ENCODE peak calls at places on chromosomes 3 and 15, in four cellular contexts. R, D, Y and L are unnamed samples.

GRCh38 chr15:42137461-42138261 is 18.8 kb downstream of the PLA2G4F start:
- DNase-seq in R (no peak), D (no peak), Y (peak), L (peak)

GRCh38 chr3:78221300-78221699 is 1181.4 kb downstream of the ROBO2 start:
- DNase-seq in R (no peak), D (no peak), Y (no peak), L (peak)

GRCh38 chr15:41695750-41696436 is 35.7 kb downstream of the MGA start:
- DNase-seq in R (peak), D (peak), Y (peak), L (peak)

GRCh38 chr3:71062037-71062919 is 521.2 kb downstream of the FOXP1 start:
- DNase-seq in R (no peak), D (no peak), Y (no peak), L (no peak)

GRCh38 chr3:70242297-70242868 is 70.1 kb downstream of the MDFIC2 start:
- DNase-seq in R (no peak), D (no peak), Y (no peak), L (no peak)

GRCh38 chr3:30354972-30355371 is 251.4 kb upstream of the TGFBR2 start:
- DNase-seq in R (no peak), D (no peak), Y (peak), L (no peak)

GRCh38 chr3:57068437-57069089 is 8.1 kb downstream of the SPATA12 start:
- DNase-seq in R (peak), D (peak), Y (no peak), L (no peak)

GRCh38 chr3:165903885-165904284 is 66.7 kb upstream of the BCHE start:
- DNase-seq in R (no peak), D (no peak), Y (no peak), L (no peak)

GRCh38 chr15:46848704-46849103 is 868.6 kb upstream of the SEMA6D start:
- DNase-seq in R (no peak), D (no peak), Y (no peak), L (no peak)

GRCh38 chr3:113241292-113242033 is 30.1 kb downstream of the BOC start:
- DNase-seq in R (no peak), D (no peak), Y (no peak), L (no peak)

GRCh38 chr3:124845406-124845805 is 41.8 kb downstream of the ITGB5 start:
- DNase-seq in R (no peak), D (no peak), Y (no peak), L (no peak)

GRCh38 chr3:110774496-110775265 is 296.9 kb upstream of the NECTIN3 start:
- DNase-seq in R (no peak), D (no peak), Y (no peak), L (no peak)

GRCh38 chr3:23341147-23341838 is 138.2 kb downstream of the UBE2E2 start:
- DNase-seq in R (no peak), D (peak), Y (no peak), L (no peak)

GRCh38 chr3:139762307-139762706 is 84.5 kb upstream of the NMNAT3 start:
- DNase-seq in R (no peak), D (no peak), Y (no peak), L (no peak)

GRCh38 chr3:46665763-46666470 is 27.6 kb downstream of the ALS2CL start:
- DNase-seq in R (no peak), D (no peak), Y (no peak), L (no peak)

DNA sequence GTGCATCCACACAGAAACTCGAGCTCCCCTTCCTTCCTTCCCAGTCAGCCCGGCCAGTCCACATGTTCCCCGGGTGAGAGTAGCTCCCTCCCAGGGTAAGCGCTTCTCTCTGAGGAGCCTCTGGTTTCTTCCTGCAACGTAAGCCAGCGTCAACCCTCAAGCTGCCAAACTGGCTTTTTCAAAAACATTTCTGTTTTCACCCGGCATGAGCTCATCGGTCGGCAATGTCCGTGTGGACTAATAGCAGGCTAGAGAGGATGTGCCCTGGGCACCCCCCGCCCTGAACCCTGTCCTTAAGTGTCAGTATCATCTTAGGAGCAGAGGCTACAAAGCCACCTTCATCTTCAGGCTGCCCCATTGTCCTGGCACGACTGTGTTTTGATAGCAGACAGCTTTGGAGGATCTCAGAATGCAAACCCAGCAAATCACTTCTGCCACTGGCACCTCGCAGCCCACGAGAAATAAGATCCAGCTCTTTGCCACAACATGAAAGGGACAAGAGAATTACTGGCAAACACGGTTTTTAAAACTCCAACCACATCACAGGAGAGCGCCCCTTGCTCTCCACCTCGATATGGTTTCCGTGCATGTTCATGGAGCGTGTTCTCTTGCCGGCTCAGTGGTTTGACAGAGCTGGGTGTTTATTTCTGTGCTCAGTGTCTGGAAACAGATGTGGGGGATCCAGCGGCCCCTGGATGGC is 9.9 kb downstream of the ALDH1A3 start:
- DNase-seq in R (no peak), D (no peak), Y (no peak), L (no peak)
- TF ChIP-seq SP1 in R (no peak), D (no peak), Y (no peak), L (no peak)

DNA sequence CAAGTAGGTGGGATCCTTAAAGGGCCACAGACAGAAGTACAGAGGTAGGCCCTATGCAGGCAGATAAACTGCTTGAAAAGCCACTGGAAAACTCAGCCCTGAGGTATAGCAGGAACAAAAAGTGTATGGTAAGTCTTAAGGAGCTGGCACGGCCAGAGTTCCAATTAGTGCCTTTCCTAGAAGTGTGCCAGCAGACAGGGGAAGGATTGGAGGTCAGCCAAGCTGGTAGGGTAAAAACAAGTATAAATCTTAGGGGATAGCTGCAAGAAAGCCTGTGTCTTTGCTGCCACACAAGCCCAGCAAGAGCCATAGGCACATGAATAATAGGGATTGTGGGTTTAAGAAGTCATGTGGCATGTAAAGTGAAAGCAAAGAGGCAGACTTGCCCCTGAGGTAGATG is 582.5 kb downstream of the PLOD2 start:
- DNase-seq in R (no peak), D (no peak), Y (no peak), L (no peak)
- TF ChIP-seq TARDBP in R (no peak), D (no peak), Y (no peak), L (no peak)

GRCh38 chr3:4634894-4635293 is 141.7 kb downstream of the ITPR1 start:
- DNase-seq in R (no peak), D (no peak), Y (no peak), L (no peak)

GRCh38 chr3:4629095-4630007 is 136.2 kb downstream of the ITPR1 start:
- DNase-seq in R (no peak), D (no peak), Y (no peak), L (no peak)

GRCh38 chr3:4627651-4628375 is 134.7 kb downstream of the ITPR1 start:
- DNase-seq in R (no peak), D (no peak), Y (no peak), L (no peak)

GRCh38 chr3:4637265-4637664 is 144.1 kb downstream of the ITPR1 start:
- DNase-seq in R (no peak), D (no peak), Y (no peak), L (no peak)

GRCh38 chr3:4633078-4634004 is 140.2 kb downstream of the ITPR1 start:
- DNase-seq in R (peak), D (peak), Y (peak), L (peak)
- TF ChIP-seq SP1 in R (no peak), D (no peak), Y (no peak), L (no peak)

DNA sequence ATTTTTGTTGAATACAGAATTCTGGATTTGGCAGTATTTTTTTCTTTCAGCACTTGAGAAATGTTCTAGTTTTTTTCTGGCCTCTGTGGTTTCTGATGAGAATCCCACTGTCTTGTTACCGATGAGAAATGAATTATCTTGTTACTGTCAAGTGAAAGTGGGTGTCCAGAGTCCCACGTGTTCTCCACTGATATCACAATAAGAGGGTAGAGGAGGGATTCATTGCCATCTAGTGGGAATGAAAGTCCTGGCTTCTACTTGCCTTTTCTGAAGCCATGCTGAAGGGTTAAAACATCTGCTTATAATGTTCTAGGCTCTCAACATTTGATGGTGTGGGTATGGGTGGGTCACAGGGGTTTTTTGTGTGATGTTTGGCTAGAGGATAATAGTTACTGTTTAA is 66.1 kb downstream of the SEC22A start:
- DNase-seq in R (no peak), D (no peak), Y (no peak), L (no peak)
- TF ChIP-seq TARDBP in R (no peak), D (no peak), Y (no peak), L (no peak)

GRCh38 chr3:128482175-128482856 is 10.7 kb downstream of the GATA2 start:
- DNase-seq in R (no peak), D (no peak), Y (no peak), L (no peak)

GRCh38 chr3:128482857-128483656 is 9.9 kb downstream of the GATA2 start:
- DNase-seq in R (peak), D (no peak), Y (no peak), L (no peak)

GRCh38 chr3:128484404-128485282 is 8.4 kb downstream of the GATA2 start:
- DNase-seq in R (no peak), D (no peak), Y (no peak), L (no peak)

GRCh38 chr3:128485283-128486156 is 7.5 kb downstream of the GATA2 start:
- DNase-seq in R (no peak), D (no peak), Y (no peak), L (no peak)

DNA sequence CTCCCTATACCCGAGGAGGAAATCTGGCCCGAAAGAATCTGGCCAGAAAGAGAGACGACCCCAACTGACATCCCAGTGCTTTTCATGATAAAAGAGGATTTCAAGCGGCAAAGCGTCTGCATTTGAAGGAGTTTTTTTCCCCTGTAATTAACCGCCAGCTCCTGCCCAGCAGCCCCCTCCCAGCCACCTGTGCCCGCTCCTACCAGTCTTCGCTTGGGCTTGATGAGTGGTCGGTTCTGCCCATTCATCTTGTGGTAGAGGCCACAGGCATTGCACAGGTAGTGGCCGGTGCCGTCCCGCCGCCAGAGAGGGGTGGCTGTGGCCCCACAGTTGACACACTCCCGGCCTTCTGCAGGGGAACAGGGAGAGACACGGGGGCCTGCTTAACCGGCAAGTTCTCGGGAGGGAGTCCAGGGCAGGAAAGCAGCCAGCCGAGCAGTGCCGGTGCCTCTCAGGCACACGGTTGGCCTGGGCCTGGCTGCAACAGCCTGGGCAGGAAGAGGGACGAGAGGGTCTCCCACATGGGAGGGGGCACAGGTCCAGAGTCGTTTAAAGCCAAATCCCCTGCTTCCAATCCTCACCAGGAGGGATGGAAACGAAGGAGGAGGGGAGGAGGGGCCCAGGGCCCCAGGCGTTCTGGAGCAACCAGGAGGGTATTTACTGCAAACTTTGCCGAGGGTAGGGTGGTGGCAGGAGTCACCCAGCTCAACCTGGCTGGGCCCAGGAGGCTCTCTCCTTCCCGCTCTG is 9.2 kb downstream of the GATA2 start:
- DNase-seq in R (no peak), D (no peak), Y (no peak), L (no peak)
- TF ChIP-seq SP1 in R (no peak), D (no peak), Y (no peak), L (no peak)

GRCh38 chr15:52252781-52253180 is 42.8 kb downstream of the MYO5C start:
- DNase-seq in R (no peak), D (no peak), Y (peak), L (no peak)
- TF ChIP-seq TARDBP in R (no peak), D (no peak), Y (no peak), L (no peak)

GRCh38 chr3:15769256-15769915 is 28.4 kb downstream of the ANKRD28 start:
- DNase-seq in R (no peak), D (no peak), Y (no peak), L (no peak)

GRCh38 chr3:15771444-15771843 is 26.3 kb downstream of the ANKRD28 start:
- DNase-seq in R (no peak), D (no peak), Y (no peak), L (no peak)

GRCh38 chr3:15766406-15766805 is 31.4 kb downstream of the ANKRD28 start:
- DNase-seq in R (no peak), D (no peak), Y (no peak), L (no peak)

DNA sequence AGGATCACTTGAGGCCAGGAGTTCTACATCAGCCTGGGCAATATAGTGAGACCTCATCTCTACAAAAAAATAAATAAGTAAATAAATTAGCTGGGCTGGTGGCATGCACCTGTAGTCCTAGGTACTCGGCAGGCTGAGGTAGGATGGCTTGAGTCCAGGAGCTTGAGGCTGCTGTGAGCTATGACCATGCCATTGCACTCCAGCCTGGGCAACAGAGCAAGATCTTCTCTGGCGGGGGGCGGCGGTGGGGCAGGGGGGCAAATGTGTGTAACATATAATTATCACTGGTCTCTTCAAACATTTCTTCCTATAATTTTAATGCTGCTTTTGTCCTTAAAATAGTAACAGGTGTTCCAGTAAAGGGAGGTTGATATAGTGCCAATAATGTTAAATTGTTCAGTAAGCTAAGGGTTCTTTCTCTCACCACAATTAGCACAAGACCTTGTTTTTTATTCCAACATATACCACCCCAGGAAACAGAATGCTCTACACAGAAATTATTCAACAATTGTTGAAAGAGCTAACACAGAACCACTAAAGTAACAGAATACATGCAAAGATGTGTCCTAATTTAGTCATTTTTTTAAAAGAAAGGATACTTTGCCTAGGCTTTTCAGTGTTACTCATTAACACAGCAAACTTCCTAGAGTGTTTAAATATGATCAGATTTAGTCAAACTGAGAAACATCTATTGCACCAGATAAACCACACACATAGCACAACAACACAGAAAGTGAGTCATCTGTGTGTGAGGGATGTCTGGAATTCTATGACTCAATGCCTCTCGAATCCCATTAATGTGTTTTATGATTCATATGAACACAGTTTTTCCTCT is 29.1 kb downstream of the ANKRD28 start:
- DNase-seq in R (no peak), D (peak), Y (peak), L (no peak)
- TF ChIP-seq SP1 in R (no peak), D (no peak), Y (no peak), L (no peak)

GRCh38 chr15:98658831-98659699 is 10.7 kb downstream of the IGF1R start:
- DNase-seq in R (peak), D (peak), Y (peak), L (peak)
- TF ChIP-seq TARDBP in R (no peak), D (no peak), Y (no peak), L (no peak)

DNA sequence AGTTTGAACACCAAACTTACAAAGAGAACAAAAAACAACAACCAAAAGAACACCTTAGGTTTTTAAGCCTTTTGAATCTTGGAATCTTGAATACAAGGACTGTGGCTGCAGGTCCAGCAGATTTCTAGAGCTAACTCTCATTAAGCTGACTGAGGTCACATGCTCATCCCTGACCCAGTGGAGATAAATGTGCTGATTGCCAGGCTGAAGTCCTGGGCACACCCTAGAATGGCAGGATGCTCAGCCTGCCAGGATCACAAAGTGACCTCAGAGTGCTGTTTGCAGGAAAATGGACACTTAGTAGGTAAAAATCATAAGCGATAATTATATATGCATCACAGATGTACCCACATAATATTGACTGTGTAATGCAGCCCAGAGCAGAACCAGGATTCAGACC is 245.3 kb upstream of the NR2E3 start:
- DNase-seq in R (no peak), D (no peak), Y (no peak), L (no peak)
- TF ChIP-seq SP1 in R (no peak), D (no peak), Y (no peak), L (no peak)

GRCh38 chr3:65334045-65334665 is 646.4 kb upstream of the ADAMTS9 start:
- DNase-seq in R (peak), D (no peak), Y (no peak), L (peak)
- TF ChIP-seq TARDBP in R (no peak), D (no peak), Y (no peak), L (no peak)